ENCODE peak calls at places on chromosomes 16 and 17, in five cellular contexts. One of them, this sample, is unnamed.

GRCh38 chr17:17070931-17071330 is 28.7 kb downstream of the MPRIP start:
- DNase-seq in GM13977: no peak
- DNase-seq in A549: no peak
- DNase-seq in cardiac fibroblast: no peak
- DNase-seq in transverse colon: peak
- DNase-seq in this sample: no peak

GRCh38 chr16:3876695-3877094 is 3.8 kb downstream of the CREBBP start:
- DNase-seq in GM13977: no peak
- DNase-seq in A549: no peak
- DNase-seq in cardiac fibroblast: no peak
- DNase-seq in transverse colon: no peak
- DNase-seq in this sample: no peak

GRCh38 chr16:7303014-7303676 is 29.5 kb upstream of the RBFOX1 start:
- DNase-seq in GM13977: no peak
- DNase-seq in A549: no peak
- DNase-seq in cardiac fibroblast: no peak
- DNase-seq in transverse colon: no peak
- DNase-seq in this sample: no peak

GRCh38 chr16:9364721-9365693 is 273.6 kb downstream of the HAPSTR1 start:
- DNase-seq in GM13977: no peak
- DNase-seq in A549: no peak
- DNase-seq in cardiac fibroblast: no peak
- DNase-seq in transverse colon: peak
- DNase-seq in this sample: no peak

GRCh38 chr16:55285586-55285985 is 38.4 kb upstream of the IRX6 start:
- DNase-seq in GM13977: no peak
- DNase-seq in A549: no peak
- DNase-seq in cardiac fibroblast: no peak
- DNase-seq in transverse colon: no peak
- DNase-seq in this sample: no peak

GRCh38 chr16:19991614-19992013 is 82.1 kb downstream of the GPR139 start:
- DNase-seq in GM13977: no peak
- DNase-seq in A549: no peak
- DNase-seq in cardiac fibroblast: no peak
- DNase-seq in transverse colon: no peak
- DNase-seq in this sample: no peak

GRCh38 chr16:29729116-29729521 is 16.7 kb downstream of the C16orf54 start:
- DNase-seq in GM13977: no peak
- DNase-seq in A549: peak
- DNase-seq in cardiac fibroblast: peak
- DNase-seq in transverse colon: no peak
- DNase-seq in this sample: no peak

GRCh38 chr17:56172517-56172982 is 19.3 kb downstream of the ANKFN1 start:
- DNase-seq in GM13977: no peak
- DNase-seq in A549: no peak
- DNase-seq in cardiac fibroblast: no peak
- DNase-seq in transverse colon: no peak
- DNase-seq in this sample: no peak

GRCh38 chr16:50547944-50548658 is at the start of gene NKD1:
- DNase-seq in GM13977: peak
- DNase-seq in A549: peak
- DNase-seq in cardiac fibroblast: peak
- DNase-seq in transverse colon: peak
- DNase-seq in this sample: peak

GRCh38 chr17:73838815-73839214 is 194.6 kb upstream of the SDK2 start:
- DNase-seq in GM13977: no peak
- DNase-seq in A549: no peak
- DNase-seq in cardiac fibroblast: no peak
- DNase-seq in transverse colon: no peak
- DNase-seq in this sample: no peak

GRCh38 chr16:67294927-67295326 is 15.6 kb downstream of the PLEKHG4 start:
- DNase-seq in GM13977: no peak
- DNase-seq in A549: no peak
- DNase-seq in cardiac fibroblast: peak
- DNase-seq in transverse colon: no peak
- DNase-seq in this sample: no peak

GRCh38 chr17:74527081-74527480 is 4.2 kb downstream of the CD300LB start:
- DNase-seq in GM13977: no peak
- DNase-seq in A549: no peak
- DNase-seq in cardiac fibroblast: no peak
- DNase-seq in transverse colon: no peak
- DNase-seq in this sample: no peak

GRCh38 chr16:60204221-60204620 is 1470.1 kb upstream of the GOT2 start:
- DNase-seq in GM13977: no peak
- DNase-seq in A549: no peak
- DNase-seq in cardiac fibroblast: no peak
- DNase-seq in transverse colon: no peak
- DNase-seq in this sample: no peak

GRCh38 chr17:43779145-43780125 is 658 bp upstream of the DUSP3 start:
- DNase-seq in GM13977: no peak
- DNase-seq in A549: peak
- DNase-seq in cardiac fibroblast: no peak
- DNase-seq in transverse colon: no peak
- DNase-seq in this sample: no peak

GRCh38 chr17:82693168-82693867 is 5.2 kb downstream of the RAB40B start:
- DNase-seq in GM13977: no peak
- DNase-seq in A549: no peak
- DNase-seq in cardiac fibroblast: no peak
- DNase-seq in transverse colon: no peak
- DNase-seq in this sample: no peak

GRCh38 chr17:55394357-55395021 is 27.1 kb downstream of the MMD start:
- DNase-seq in GM13977: no peak
- DNase-seq in A549: no peak
- DNase-seq in cardiac fibroblast: no peak
- DNase-seq in transverse colon: peak
- DNase-seq in this sample: no peak

GRCh38 chr16:23847938-23848337 is 12.2 kb downstream of the PRKCB start:
- DNase-seq in GM13977: no peak
- DNase-seq in A549: no peak
- DNase-seq in cardiac fibroblast: no peak
- DNase-seq in transverse colon: no peak
- DNase-seq in this sample: no peak

GRCh38 chr17:80311216-80311827 is 50.7 kb downstream of the RNF213 start:
- DNase-seq in GM13977: no peak
- DNase-seq in A549: no peak
- DNase-seq in cardiac fibroblast: no peak
- DNase-seq in transverse colon: no peak
- DNase-seq in this sample: no peak

GRCh38 chr17:64621772-64622171 is 40.3 kb downstream of the SMURF2 start:
- DNase-seq in GM13977: no peak
- DNase-seq in A549: no peak
- DNase-seq in cardiac fibroblast: no peak
- DNase-seq in transverse colon: no peak
- DNase-seq in this sample: no peak

GRCh38 chr17:3818786-3819185 is 17.8 kb upstream of the ITGAE start:
- DNase-seq in GM13977: no peak
- DNase-seq in A549: no peak
- DNase-seq in cardiac fibroblast: peak
- DNase-seq in transverse colon: no peak
- DNase-seq in this sample: no peak

GRCh38 chr17:35390663-35391062 is 17.2 kb upstream of the SLFN11 start:
- DNase-seq in GM13977: no peak
- DNase-seq in A549: no peak
- DNase-seq in cardiac fibroblast: peak
- DNase-seq in transverse colon: no peak
- DNase-seq in this sample: no peak

GRCh38 chr16:66454751-66455150 is 27.7 kb downstream of the BEAN1 start:
- DNase-seq in GM13977: no peak
- DNase-seq in A549: no peak
- DNase-seq in cardiac fibroblast: no peak
- DNase-seq in transverse colon: no peak
- DNase-seq in this sample: no peak

GRCh38 chr17:18100616-18101015 is 7.9 kb upstream of the MYO15A start:
- DNase-seq in GM13977: no peak
- DNase-seq in A549: no peak
- DNase-seq in cardiac fibroblast: no peak
- DNase-seq in transverse colon: no peak
- DNase-seq in this sample: no peak

GRCh38 chr16:66925322-66925840 is at the start of gene RRAD:
- DNase-seq in GM13977: peak
- DNase-seq in A549: no peak
- DNase-seq in cardiac fibroblast: peak
- DNase-seq in transverse colon: peak
- DNase-seq in this sample: peak

GRCh38 chr16:66324785-66325184 is 41.7 kb upstream of the CDH5 start:
- DNase-seq in GM13977: no peak
- DNase-seq in A549: peak
- DNase-seq in cardiac fibroblast: peak
- DNase-seq in transverse colon: no peak
- DNase-seq in this sample: no peak

GRCh38 chr16:1194665-1195392 is 30.2 kb downstream of the TPSG1 start:
- DNase-seq in GM13977: peak
- DNase-seq in A549: no peak
- DNase-seq in cardiac fibroblast: no peak
- DNase-seq in transverse colon: no peak
- DNase-seq in this sample: no peak
- TF ChIP-seq CTCF in GM13977: peak
- TF ChIP-seq CTCF in A549: peak
- TF ChIP-seq CTCF in cardiac fibroblast: peak
- TF ChIP-seq CTCF in transverse colon: peak
- TF ChIP-seq CTCF in this sample: peak

DNA sequence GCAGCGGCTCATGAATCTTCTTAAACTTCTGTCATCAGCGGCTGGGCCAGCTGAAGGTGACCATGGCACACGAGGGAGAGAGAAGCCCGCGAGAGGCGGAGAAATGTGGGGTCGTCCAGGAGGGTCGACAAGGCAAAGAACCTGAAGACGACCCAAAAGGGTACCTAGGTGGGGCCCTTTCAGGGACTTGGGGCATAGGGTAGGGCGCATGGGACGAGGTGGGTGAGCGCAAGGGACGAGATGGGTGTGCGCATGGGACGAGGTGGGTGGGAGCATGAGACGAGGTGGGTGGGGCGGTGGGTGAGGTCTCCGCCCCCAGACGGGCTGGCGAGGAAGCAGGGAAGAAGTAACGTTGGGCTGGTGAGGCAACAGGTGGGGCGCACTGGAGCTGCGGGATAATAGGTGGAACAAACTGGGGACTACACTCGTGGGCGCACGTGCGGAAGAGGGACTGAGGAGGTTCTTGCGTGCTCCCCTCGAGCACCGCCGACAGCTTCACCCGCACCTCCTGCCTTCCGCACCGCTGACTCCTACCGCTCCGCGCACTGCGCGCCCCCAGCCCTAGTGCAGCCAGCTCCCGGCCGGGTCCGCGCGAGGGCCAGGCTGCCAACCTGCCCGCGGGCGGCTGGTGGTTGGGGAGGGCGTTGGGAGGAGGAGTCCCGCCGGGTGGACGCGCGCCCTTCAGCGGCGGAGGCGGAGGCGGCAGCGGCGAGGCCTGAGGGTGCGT is 23.2 kb upstream of the CRYM start:
- DNase-seq in GM13977: peak
- DNase-seq in A549: peak
- DNase-seq in cardiac fibroblast: peak
- DNase-seq in transverse colon: peak
- DNase-seq in this sample: peak
- TF ChIP-seq CTCF in GM13977: peak
- TF ChIP-seq CTCF in A549: peak
- TF ChIP-seq CTCF in cardiac fibroblast: no peak
- TF ChIP-seq CTCF in transverse colon: peak
- TF ChIP-seq CTCF in this sample: no peak

GRCh38 chr17:30961213-30962188 is 9.3 kb upstream of the RNF135 start:
- DNase-seq in GM13977: peak
- DNase-seq in A549: peak
- DNase-seq in cardiac fibroblast: no peak
- DNase-seq in transverse colon: no peak
- DNase-seq in this sample: peak
- TF ChIP-seq CTCF in GM13977: no peak
- TF ChIP-seq CTCF in A549: no peak
- TF ChIP-seq CTCF in cardiac fibroblast: no peak
- TF ChIP-seq CTCF in transverse colon: no peak
- TF ChIP-seq CTCF in this sample: no peak

GRCh38 chr16:81261049-81261648 is 22.7 kb downstream of the BCO1 start:
- DNase-seq in GM13977: peak
- DNase-seq in A549: peak
- DNase-seq in cardiac fibroblast: no peak
- DNase-seq in transverse colon: no peak
- DNase-seq in this sample: no peak
- TF ChIP-seq CTCF in GM13977: peak
- TF ChIP-seq CTCF in A549: peak
- TF ChIP-seq CTCF in cardiac fibroblast: peak
- TF ChIP-seq CTCF in transverse colon: peak
- TF ChIP-seq CTCF in this sample: peak

DNA sequence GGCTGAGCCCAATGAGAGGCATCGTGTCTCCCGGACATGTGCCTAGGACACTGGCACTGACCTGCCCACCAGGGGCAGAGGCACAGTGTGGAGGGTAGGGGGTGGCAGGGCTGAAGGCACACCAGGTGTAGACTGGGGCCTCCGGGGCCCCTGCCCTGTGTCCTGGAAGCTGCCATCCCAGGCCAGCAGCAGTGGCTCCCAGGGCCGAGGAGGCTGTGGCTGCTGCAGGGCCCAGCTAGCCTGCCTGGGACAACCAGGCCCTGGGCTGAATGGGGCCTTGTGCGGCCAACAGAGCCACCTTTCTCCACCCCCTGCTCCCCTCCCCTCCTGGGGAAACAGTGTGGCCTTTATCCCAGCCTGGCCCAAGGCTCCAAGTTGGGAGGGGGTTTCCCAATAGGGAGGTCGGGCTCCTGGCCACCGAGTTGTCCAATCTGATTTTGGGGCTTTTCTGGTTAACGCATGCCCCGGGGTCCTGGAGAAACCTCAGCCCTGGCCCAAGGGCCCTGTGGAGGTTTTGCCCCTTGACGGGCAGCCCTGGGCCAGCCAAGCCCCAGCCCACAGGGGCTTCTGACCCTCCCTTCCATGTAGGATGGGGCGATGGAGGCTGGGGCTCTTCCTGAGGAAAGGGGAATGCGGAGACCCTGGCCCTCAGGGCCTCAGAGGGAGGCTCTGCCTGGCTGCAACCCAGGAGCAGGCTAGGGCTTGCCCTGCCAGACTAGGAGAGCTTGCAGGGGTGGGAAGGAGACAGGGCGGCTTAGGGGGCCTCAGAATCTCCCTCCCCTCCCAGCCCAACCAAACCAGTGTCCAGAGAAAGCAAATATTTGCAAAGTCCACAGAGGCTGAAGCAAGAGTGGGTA is 4.2 kb downstream of the MTSS2 start:
- DNase-seq in GM13977: no peak
- DNase-seq in A549: no peak
- DNase-seq in cardiac fibroblast: no peak
- DNase-seq in transverse colon: no peak
- DNase-seq in this sample: no peak
- TF ChIP-seq CTCF in GM13977: no peak
- TF ChIP-seq CTCF in A549: no peak
- TF ChIP-seq CTCF in cardiac fibroblast: no peak
- TF ChIP-seq CTCF in transverse colon: no peak
- TF ChIP-seq CTCF in this sample: no peak

DNA sequence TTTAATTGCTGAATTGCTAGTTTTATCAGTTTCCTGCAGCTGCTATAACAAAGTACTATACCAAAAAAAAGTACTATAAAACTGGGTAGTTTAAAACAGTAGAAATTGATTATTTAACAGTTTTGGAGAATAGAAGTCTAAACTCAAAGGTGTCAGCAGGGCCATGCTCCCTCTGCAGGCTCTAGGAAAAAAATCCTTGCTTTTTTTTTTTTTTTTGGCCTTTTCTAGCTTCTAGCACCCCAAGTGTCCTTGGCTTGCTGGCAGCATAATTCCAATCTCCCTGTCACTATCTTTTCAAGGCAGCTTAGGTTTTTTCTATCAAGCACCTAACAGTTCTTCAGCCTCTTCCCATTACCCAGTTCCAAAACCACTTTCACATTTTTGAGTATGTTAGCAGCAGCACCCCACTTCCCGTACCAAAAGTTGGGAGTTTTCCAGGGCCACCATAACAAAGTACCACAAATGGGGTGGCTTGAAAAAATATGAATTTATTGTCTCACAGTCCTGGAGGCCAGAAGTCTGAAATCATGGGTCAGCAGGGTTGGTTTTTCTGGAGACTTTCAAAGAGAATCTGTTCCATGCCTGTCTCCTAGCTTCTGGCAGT is 37.4 kb downstream of the BPTF start:
- DNase-seq in GM13977: no peak
- DNase-seq in A549: no peak
- DNase-seq in cardiac fibroblast: no peak
- DNase-seq in transverse colon: no peak
- DNase-seq in this sample: no peak
- TF ChIP-seq CTCF in GM13977: no peak
- TF ChIP-seq CTCF in A549: peak
- TF ChIP-seq CTCF in cardiac fibroblast: no peak
- TF ChIP-seq CTCF in transverse colon: no peak
- TF ChIP-seq CTCF in this sample: peak

This sample was measured in GM06990.